ENCODE peak calls at places on chromosomes 7 and 10, in four cellular contexts. J is NCI-H510A, Z is LHCN-M2, B is ascending aorta. E is an unnamed sample.

GRCh38 chr10:119270893-119271361 is 63.6 kb downstream of the GRK5 start:
- DNase-seq in J (no peak), Z (no peak), B (peak), E (no peak)

GRCh38 chr7:46784746-46785145 is 797.2 kb downstream of the TNS3 start:
- DNase-seq in J (no peak), Z (peak), B (no peak), E (no peak)

GRCh38 chr10:44990302-44990655 is 10.4 kb upstream of the ZNF22 start:
- DNase-seq in J (no peak), Z (no peak), B (peak), E (no peak)

GRCh38 chr10:34598972-34599371 is 216.1 kb downstream of the PARD3 start:
- DNase-seq in J (no peak), Z (peak), B (no peak), E (no peak)

GRCh38 chr10:127992376-127992775 is 85.5 kb downstream of the PTPRE start:
- DNase-seq in J (no peak), Z (no peak), B (peak), E (no peak)

GRCh38 chr10:22767859-22768258 is 53.5 kb upstream of the PIP4K2A start:
- DNase-seq in J (no peak), Z (no peak), B (no peak), E (no peak)

GRCh38 chr10:97463363-97464132 is 17.6 kb downstream of the ZDHHC16 start:
- DNase-seq in J (peak), Z (peak), B (no peak), E (peak)

GRCh38 chr7:650339-651031 is 76.0 kb upstream of the DNAAF5 start:
- DNase-seq in J (no peak), Z (no peak), B (no peak), E (no peak)

GRCh38 chr7:73718438-73718881 is 1.0 kb downstream of the STX1A start:
- DNase-seq in J (no peak), Z (no peak), B (no peak), E (no peak)

GRCh38 chr10:103758294-103758681 is 97.1 kb downstream of the SH3PXD2A start:
- DNase-seq in J (no peak), Z (peak), B (no peak), E (no peak)

GRCh38 chr10:11602919-11603523 is 8.4 kb downstream of the USP6NL start:
- DNase-seq in J (peak), Z (no peak), B (no peak), E (no peak)

GRCh38 chr10:105352281-105352680 is 711.2 kb downstream of the SORCS3 start:
- DNase-seq in J (no peak), Z (no peak), B (no peak), E (no peak)

GRCh38 chr7:133290041-133290440 is 37.2 kb downstream of the EXOC4 start:
- DNase-seq in J (no peak), Z (peak), B (no peak), E (no peak)

GRCh38 chr10:86004310-86004709 is 362.3 kb downstream of the GRID1 start:
- DNase-seq in J (no peak), Z (no peak), B (no peak), E (no peak)

E was measured in NCI-H2107.